ENCODE peak calls at places on chromosome 1, in ten cellular contexts. One of them, this sample, is unnamed.

GRCh38 chr1:31795801-31796621 is 19.8 kb downstream of the SPOCD1 start:
- DNase-seq in fibroblast of the aortic adventitia: peak; percentile 53
- DNase-seq in PC-9: no peak
- DNase-seq in naive thymus-derived CD4-positive, alpha-beta T cell: no peak
- DNase-seq in left ventricle myocardium inferior: no peak
- DNase-seq in AG04450: peak; percentile 49
- DNase-seq in fibroblast of mammary gland: peak; percentile 84
- DNase-seq in mucosa of descending colon: no peak
- DNase-seq in tibial nerve: no peak
- DNase-seq in neural progenitor cell: no peak
- DNase-seq in this sample: peak; percentile 53

GRCh38 chr1:42479621-42480020 is 16.5 kb downstream of the CCDC30 start:
- DNase-seq in fibroblast of the aortic adventitia: no peak
- DNase-seq in PC-9: no peak
- DNase-seq in naive thymus-derived CD4-positive, alpha-beta T cell: no peak
- DNase-seq in left ventricle myocardium inferior: no peak
- DNase-seq in AG04450: no peak
- DNase-seq in fibroblast of mammary gland: peak; percentile 51
- DNase-seq in mucosa of descending colon: no peak
- DNase-seq in tibial nerve: no peak
- DNase-seq in neural progenitor cell: peak; percentile 18
- DNase-seq in this sample: no peak

GRCh38 chr1:157739229-157739901 is 37.6 kb downstream of the FCRL2 start:
- DNase-seq in fibroblast of the aortic adventitia: no peak
- DNase-seq in PC-9: no peak
- DNase-seq in naive thymus-derived CD4-positive, alpha-beta T cell: no peak
- DNase-seq in left ventricle myocardium inferior: no peak
- DNase-seq in AG04450: no peak
- DNase-seq in fibroblast of mammary gland: no peak
- DNase-seq in mucosa of descending colon: no peak
- DNase-seq in tibial nerve: no peak
- DNase-seq in neural progenitor cell: peak; percentile 12
- DNase-seq in this sample: no peak

GRCh38 chr1:15110867-15111230 is 42.7 kb upstream of the TMEM51 start:
- DNase-seq in fibroblast of the aortic adventitia: no peak
- DNase-seq in PC-9: no peak
- DNase-seq in naive thymus-derived CD4-positive, alpha-beta T cell: no peak
- DNase-seq in left ventricle myocardium inferior: no peak
- DNase-seq in AG04450: no peak
- DNase-seq in fibroblast of mammary gland: no peak
- DNase-seq in mucosa of descending colon: no peak
- DNase-seq in tibial nerve: no peak
- DNase-seq in neural progenitor cell: no peak
- DNase-seq in this sample: no peak

GRCh38 chr1:235468970-235469369 is 35.3 kb downstream of the B3GALNT2 start:
- DNase-seq in fibroblast of the aortic adventitia: peak; percentile 50
- DNase-seq in PC-9: peak; percentile 45
- DNase-seq in naive thymus-derived CD4-positive, alpha-beta T cell: no peak
- DNase-seq in left ventricle myocardium inferior: no peak
- DNase-seq in AG04450: peak; percentile 8
- DNase-seq in fibroblast of mammary gland: peak; percentile 17
- DNase-seq in mucosa of descending colon: no peak
- DNase-seq in tibial nerve: no peak
- DNase-seq in neural progenitor cell: no peak
- DNase-seq in this sample: peak; percentile 14

GRCh38 chr1:1889090-1889750 is 1.7 kb downstream of the GNB1 start:
- DNase-seq in fibroblast of the aortic adventitia: no peak
- DNase-seq in PC-9: no peak
- DNase-seq in naive thymus-derived CD4-positive, alpha-beta T cell: no peak
- DNase-seq in left ventricle myocardium inferior: no peak
- DNase-seq in AG04450: no peak
- DNase-seq in fibroblast of mammary gland: no peak
- DNase-seq in mucosa of descending colon: peak; percentile 32
- DNase-seq in tibial nerve: no peak
- DNase-seq in neural progenitor cell: peak; percentile 16
- DNase-seq in this sample: no peak

GRCh38 chr1:244664353-244664752 is 11.4 kb downstream of the DESI2 start:
- DNase-seq in fibroblast of the aortic adventitia: no peak
- DNase-seq in PC-9: no peak
- DNase-seq in naive thymus-derived CD4-positive, alpha-beta T cell: no peak
- DNase-seq in left ventricle myocardium inferior: no peak
- DNase-seq in AG04450: no peak
- DNase-seq in fibroblast of mammary gland: no peak
- DNase-seq in mucosa of descending colon: no peak
- DNase-seq in tibial nerve: no peak
- DNase-seq in neural progenitor cell: no peak
- DNase-seq in this sample: no peak

GRCh38 chr1:66367369-66367768 is 166.6 kb upstream of the SGIP1 start:
- DNase-seq in fibroblast of the aortic adventitia: no peak
- DNase-seq in PC-9: no peak
- DNase-seq in naive thymus-derived CD4-positive, alpha-beta T cell: no peak
- DNase-seq in left ventricle myocardium inferior: no peak
- DNase-seq in AG04450: no peak
- DNase-seq in fibroblast of mammary gland: no peak
- DNase-seq in mucosa of descending colon: no peak
- DNase-seq in tibial nerve: no peak
- DNase-seq in neural progenitor cell: no peak
- DNase-seq in this sample: no peak

DNA sequence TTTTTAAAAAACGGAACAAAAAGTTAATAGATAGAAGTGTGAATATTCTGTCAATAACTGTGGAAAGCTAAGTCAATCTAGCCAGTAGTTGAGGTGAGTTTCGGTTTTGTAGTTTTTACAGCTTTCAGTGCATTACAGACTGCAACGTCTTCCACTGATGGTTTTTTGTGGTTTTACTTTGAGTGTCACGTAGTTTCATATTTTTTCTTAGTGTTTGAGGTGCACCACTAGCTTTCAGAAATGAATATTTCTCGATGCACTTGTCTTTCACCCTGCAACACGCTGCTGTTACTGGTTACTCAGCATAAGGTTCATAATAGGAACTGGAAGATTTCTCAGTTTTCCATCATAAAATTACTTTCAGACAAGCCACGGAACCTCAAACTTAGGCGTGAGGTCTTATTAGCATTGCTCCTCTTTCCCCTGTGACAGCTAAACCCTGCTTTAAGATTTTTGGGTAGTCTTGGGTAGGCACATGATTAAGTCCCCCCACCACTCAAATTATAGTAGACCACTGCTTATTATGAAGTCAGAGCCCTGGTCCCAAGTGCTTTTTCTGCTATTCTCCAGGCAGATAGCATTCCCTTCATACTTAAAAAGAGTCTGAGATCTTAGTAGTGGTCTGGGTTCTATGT is 1412.7 kb downstream of the KCNT2 start:
- DNase-seq in fibroblast of the aortic adventitia: no peak
- DNase-seq in PC-9: no peak
- DNase-seq in naive thymus-derived CD4-positive, alpha-beta T cell: no peak
- DNase-seq in left ventricle myocardium inferior: no peak
- DNase-seq in AG04450: no peak
- DNase-seq in fibroblast of mammary gland: no peak
- DNase-seq in mucosa of descending colon: no peak
- DNase-seq in tibial nerve: no peak
- DNase-seq in neural progenitor cell: no peak
- DNase-seq in this sample: no peak
- H3K4me3 ChIP-seq in fibroblast of the aortic adventitia: no peak overlapping the region
- H3K4me3 ChIP-seq in PC-9: no peak overlapping the region
- H3K4me3 ChIP-seq in naive thymus-derived CD4-positive, alpha-beta T cell: peak overlapping the region; percentile 13
- H3K4me3 ChIP-seq in left ventricle myocardium inferior: no peak overlapping the region
- H3K4me3 ChIP-seq in AG04450: no peak overlapping the region
- H3K4me3 ChIP-seq in fibroblast of mammary gland: no peak overlapping the region
- H3K4me3 ChIP-seq in mucosa of descending colon: no peak overlapping the region
- H3K4me3 ChIP-seq in tibial nerve: no peak overlapping the region
- H3K4me3 ChIP-seq in neural progenitor cell: no peak overlapping the region
- H3K4me3 ChIP-seq in this sample: no peak overlapping the region

DNA sequence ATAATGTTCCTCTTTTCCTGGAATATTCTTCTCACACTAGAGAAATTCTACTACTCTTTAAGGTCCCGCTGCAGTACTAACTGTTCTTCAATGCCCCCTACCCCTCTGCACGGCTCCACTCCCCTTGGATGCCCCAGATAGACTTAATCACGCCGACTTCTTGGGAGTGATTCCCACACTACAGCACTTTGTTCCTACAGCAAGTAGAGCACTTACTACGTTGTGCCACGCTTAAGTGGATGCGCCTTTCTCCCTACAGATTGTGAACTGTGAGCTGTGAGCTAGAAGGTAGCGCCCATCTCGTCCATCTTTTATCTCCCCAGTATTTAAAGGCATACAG is 2.2 kb downstream of the ZNF436 start:
- DNase-seq in fibroblast of the aortic adventitia: no peak
- DNase-seq in PC-9: no peak
- DNase-seq in naive thymus-derived CD4-positive, alpha-beta T cell: no peak
- DNase-seq in left ventricle myocardium inferior: no peak
- DNase-seq in AG04450: no peak
- DNase-seq in fibroblast of mammary gland: no peak
- DNase-seq in mucosa of descending colon: no peak
- DNase-seq in tibial nerve: no peak
- DNase-seq in neural progenitor cell: peak; percentile 24
- DNase-seq in this sample: no peak
- H3K4me3 ChIP-seq in fibroblast of the aortic adventitia: peak overlapping the region; percentile 90
- H3K4me3 ChIP-seq in PC-9: peak overlapping the region; percentile 96
- H3K4me3 ChIP-seq in naive thymus-derived CD4-positive, alpha-beta T cell: peak overlapping the region; percentile 100
- H3K4me3 ChIP-seq in left ventricle myocardium inferior: peak overlapping the region; percentile 88
- H3K4me3 ChIP-seq in AG04450: peak overlapping the region; percentile 99
- H3K4me3 ChIP-seq in fibroblast of mammary gland: peak overlapping the region; percentile 98
- H3K4me3 ChIP-seq in mucosa of descending colon: peak overlapping the region; percentile 73
- H3K4me3 ChIP-seq in tibial nerve: peak overlapping the region; percentile 79
- H3K4me3 ChIP-seq in neural progenitor cell: peak overlapping the region; percentile 79
- H3K4me3 ChIP-seq in this sample: peak overlapping the region; percentile 98

DNA sequence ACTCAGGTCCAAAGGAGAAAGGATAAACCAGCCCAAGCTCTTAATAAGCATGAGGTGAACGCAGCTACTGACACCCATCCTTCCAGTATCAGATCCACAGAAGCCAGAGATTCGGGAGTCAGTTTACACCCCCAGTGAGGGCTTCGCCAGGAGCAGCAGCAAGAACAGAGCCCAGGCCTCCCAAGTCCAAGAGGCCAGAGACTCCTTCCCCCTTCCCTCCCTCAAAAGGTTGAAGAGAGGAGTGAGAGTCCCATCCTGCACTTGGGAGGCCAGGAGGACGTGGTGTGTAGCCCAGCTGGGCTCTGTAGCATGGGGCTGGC is 72.8 kb downstream of the MRPL37 start:
- DNase-seq in fibroblast of the aortic adventitia: no peak
- DNase-seq in PC-9: no peak
- DNase-seq in naive thymus-derived CD4-positive, alpha-beta T cell: no peak
- DNase-seq in left ventricle myocardium inferior: no peak
- DNase-seq in AG04450: no peak
- DNase-seq in fibroblast of mammary gland: no peak
- DNase-seq in mucosa of descending colon: no peak
- DNase-seq in tibial nerve: no peak
- DNase-seq in neural progenitor cell: no peak
- DNase-seq in this sample: no peak
- H3K4me3 ChIP-seq in fibroblast of the aortic adventitia: no peak overlapping the region
- H3K4me3 ChIP-seq in PC-9: no peak overlapping the region
- H3K4me3 ChIP-seq in naive thymus-derived CD4-positive, alpha-beta T cell: no peak overlapping the region
- H3K4me3 ChIP-seq in left ventricle myocardium inferior: no peak overlapping the region
- H3K4me3 ChIP-seq in AG04450: no peak overlapping the region
- H3K4me3 ChIP-seq in fibroblast of mammary gland: no peak overlapping the region
- H3K4me3 ChIP-seq in mucosa of descending colon: no peak overlapping the region
- H3K4me3 ChIP-seq in tibial nerve: peak overlapping the region; percentile 18
- H3K4me3 ChIP-seq in neural progenitor cell: no peak overlapping the region
- H3K4me3 ChIP-seq in this sample: no peak overlapping the region

GRCh38 chr1:27345272-27345671 is 3.5 kb downstream of the SYTL1 start:
- DNase-seq in fibroblast of the aortic adventitia: no peak
- DNase-seq in PC-9: no peak
- DNase-seq in naive thymus-derived CD4-positive, alpha-beta T cell: no peak
- DNase-seq in left ventricle myocardium inferior: no peak
- DNase-seq in AG04450: no peak
- DNase-seq in fibroblast of mammary gland: no peak
- DNase-seq in mucosa of descending colon: no peak
- DNase-seq in tibial nerve: no peak
- DNase-seq in neural progenitor cell: no peak
- DNase-seq in this sample: no peak

GRCh38 chr1:27342778-27343638 is 1.2 kb downstream of the SYTL1 start:
- DNase-seq in fibroblast of the aortic adventitia: no peak
- DNase-seq in PC-9: peak; percentile 89
- DNase-seq in naive thymus-derived CD4-positive, alpha-beta T cell: peak; percentile 84
- DNase-seq in left ventricle myocardium inferior: no peak
- DNase-seq in AG04450: no peak
- DNase-seq in fibroblast of mammary gland: no peak
- DNase-seq in mucosa of descending colon: peak; percentile 63
- DNase-seq in tibial nerve: no peak
- DNase-seq in neural progenitor cell: peak; percentile 45
- DNase-seq in this sample: no peak

GRCh38 chr1:27341525-27342252 is at the start of gene SYTL1:
- DNase-seq in fibroblast of the aortic adventitia: peak; percentile 44
- DNase-seq in PC-9: peak; percentile 82
- DNase-seq in naive thymus-derived CD4-positive, alpha-beta T cell: peak; percentile 60
- DNase-seq in left ventricle myocardium inferior: no peak
- DNase-seq in AG04450: no peak
- DNase-seq in fibroblast of mammary gland: peak; percentile 62
- DNase-seq in mucosa of descending colon: peak; percentile 75
- DNase-seq in tibial nerve: no peak
- DNase-seq in neural progenitor cell: peak; percentile 80
- DNase-seq in this sample: peak; percentile 43

GRCh38 chr1:27343639-27344025 is 1.8 kb downstream of the SYTL1 start:
- DNase-seq in fibroblast of the aortic adventitia: no peak
- DNase-seq in PC-9: no peak
- DNase-seq in naive thymus-derived CD4-positive, alpha-beta T cell: no peak
- DNase-seq in left ventricle myocardium inferior: no peak
- DNase-seq in AG04450: no peak
- DNase-seq in fibroblast of mammary gland: no peak
- DNase-seq in mucosa of descending colon: no peak
- DNase-seq in tibial nerve: no peak
- DNase-seq in neural progenitor cell: no peak
- DNase-seq in this sample: no peak

GRCh38 chr1:27342391-27342777 is 562 bp downstream of the SYTL1 start:
- DNase-seq in fibroblast of the aortic adventitia: no peak
- DNase-seq in PC-9: no peak
- DNase-seq in naive thymus-derived CD4-positive, alpha-beta T cell: peak; percentile 34
- DNase-seq in left ventricle myocardium inferior: no peak
- DNase-seq in AG04450: no peak
- DNase-seq in fibroblast of mammary gland: no peak
- DNase-seq in mucosa of descending colon: no peak
- DNase-seq in tibial nerve: no peak
- DNase-seq in neural progenitor cell: no peak
- DNase-seq in this sample: no peak
- H3K4me3 ChIP-seq in fibroblast of the aortic adventitia: no peak overlapping the region
- H3K4me3 ChIP-seq in PC-9: peak overlapping the region; percentile 70
- H3K4me3 ChIP-seq in naive thymus-derived CD4-positive, alpha-beta T cell: peak overlapping the region; percentile 85
- H3K4me3 ChIP-seq in left ventricle myocardium inferior: no peak overlapping the region
- H3K4me3 ChIP-seq in AG04450: no peak overlapping the region
- H3K4me3 ChIP-seq in fibroblast of mammary gland: no peak overlapping the region
- H3K4me3 ChIP-seq in mucosa of descending colon: peak overlapping the region; percentile 9
- H3K4me3 ChIP-seq in tibial nerve: peak overlapping the region; percentile 15
- H3K4me3 ChIP-seq in neural progenitor cell: peak overlapping the region; percentile 38
- H3K4me3 ChIP-seq in this sample: peak overlapping the region; percentile 32

GRCh38 chr1:62327360-62328051 is 8.3 kb upstream of the KANK4 start:
- DNase-seq in fibroblast of the aortic adventitia: no peak
- DNase-seq in PC-9: no peak
- DNase-seq in naive thymus-derived CD4-positive, alpha-beta T cell: no peak
- DNase-seq in left ventricle myocardium inferior: no peak
- DNase-seq in AG04450: no peak
- DNase-seq in fibroblast of mammary gland: no peak
- DNase-seq in mucosa of descending colon: peak; percentile 51
- DNase-seq in tibial nerve: no peak
- DNase-seq in neural progenitor cell: peak; percentile 35
- DNase-seq in this sample: peak; percentile 43
- H3K4me3 ChIP-seq in fibroblast of the aortic adventitia: no peak overlapping the region
- H3K4me3 ChIP-seq in PC-9: no peak overlapping the region
- H3K4me3 ChIP-seq in naive thymus-derived CD4-positive, alpha-beta T cell: no peak overlapping the region
- H3K4me3 ChIP-seq in left ventricle myocardium inferior: no peak overlapping the region
- H3K4me3 ChIP-seq in AG04450: no peak overlapping the region
- H3K4me3 ChIP-seq in fibroblast of mammary gland: no peak overlapping the region
- H3K4me3 ChIP-seq in mucosa of descending colon: no peak overlapping the region
- H3K4me3 ChIP-seq in tibial nerve: no peak overlapping the region
- H3K4me3 ChIP-seq in neural progenitor cell: no peak overlapping the region
- H3K4me3 ChIP-seq in this sample: no peak overlapping the region